ENCODE peak calls at places on chromosomes 4 and X, in four cellular contexts. One of them, this sample, is unnamed. For H3K9me1, the result is how much of the 10 kb centered on the place peaks cover.

GRCh38 chrX:72644946-72645345 is 69.2 kb downstream of the PHKA1 start:
- DNase-seq in IMR-90: no peak
- DNase-seq in endothelial cell of umbilical vein: peak
- DNase-seq in K562: no peak
- DNase-seq in this sample: no peak

GRCh38 chrX:13658602-13659001 is 5.7 kb downstream of the TCEANC start:
- DNase-seq in IMR-90: peak
- DNase-seq in endothelial cell of umbilical vein: peak
- DNase-seq in K562: peak
- DNase-seq in this sample: no peak

GRCh38 chr4:25953740-25954139 is 39.7 kb downstream of the SMIM20 start:
- DNase-seq in IMR-90: peak
- DNase-seq in endothelial cell of umbilical vein: no peak
- DNase-seq in K562: no peak
- DNase-seq in this sample: peak

GRCh38 chrX:107562482-107562881 is 65.8 kb upstream of the PRPS1 start:
- DNase-seq in IMR-90: peak
- DNase-seq in endothelial cell of umbilical vein: no peak
- DNase-seq in K562: no peak
- DNase-seq in this sample: no peak

GRCh38 chrX:106726485-106727437 is at the start of gene RNF128:
- DNase-seq in IMR-90: peak
- DNase-seq in endothelial cell of umbilical vein: no peak
- DNase-seq in K562: no peak
- DNase-seq in this sample: no peak

GRCh38 chrX:53732797-53733196 is 46.3 kb upstream of the HUWE1 start:
- DNase-seq in IMR-90: no peak
- DNase-seq in endothelial cell of umbilical vein: no peak
- DNase-seq in K562: no peak
- DNase-seq in this sample: no peak

GRCh38 chrX:122188751-122189150 is 995.3 kb upstream of the GRIA3 start:
- DNase-seq in IMR-90: no peak
- DNase-seq in endothelial cell of umbilical vein: no peak
- DNase-seq in K562: no peak
- DNase-seq in this sample: no peak

GRCh38 chrX:38868941-38869378 is 67.7 kb downstream of the MID1IP1 start:
- DNase-seq in IMR-90: peak
- DNase-seq in endothelial cell of umbilical vein: peak
- DNase-seq in K562: no peak
- DNase-seq in this sample: no peak

GRCh38 chr4:10069065-10069626 is 47.5 kb downstream of the WDR1 start:
- DNase-seq in IMR-90: no peak
- DNase-seq in endothelial cell of umbilical vein: no peak
- DNase-seq in K562: no peak
- DNase-seq in this sample: no peak

DNA sequence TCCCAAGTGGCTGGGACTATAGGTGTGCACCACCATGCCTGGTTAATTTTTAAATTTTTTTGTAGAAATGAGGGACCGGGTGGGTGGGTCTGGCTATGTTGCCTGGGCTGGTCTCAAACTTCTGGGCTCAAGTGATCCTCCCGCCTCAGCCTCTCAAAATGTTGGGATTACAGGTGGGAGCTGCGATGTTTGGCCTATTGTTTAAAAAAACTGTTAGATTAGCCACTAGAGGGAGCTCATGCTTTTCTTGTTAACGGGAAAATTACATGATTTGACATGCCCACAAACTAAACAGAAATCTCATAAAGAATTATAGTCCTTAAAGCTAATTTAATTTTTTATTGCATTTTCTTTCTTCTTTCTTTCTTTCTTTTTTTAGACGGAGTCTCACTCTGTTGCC is 5.0 kb upstream of the SDAD1 start:
- DNase-seq in IMR-90: peak
- DNase-seq in endothelial cell of umbilical vein: peak
- DNase-seq in K562: peak
- DNase-seq in this sample: no peak
- H3K9me1 ChIP-seq in IMR-90: under half
- H3K9me1 ChIP-seq in endothelial cell of umbilical vein: under half
- H3K9me1 ChIP-seq in K562: under half
- H3K9me1 ChIP-seq in this sample: under half

DNA sequence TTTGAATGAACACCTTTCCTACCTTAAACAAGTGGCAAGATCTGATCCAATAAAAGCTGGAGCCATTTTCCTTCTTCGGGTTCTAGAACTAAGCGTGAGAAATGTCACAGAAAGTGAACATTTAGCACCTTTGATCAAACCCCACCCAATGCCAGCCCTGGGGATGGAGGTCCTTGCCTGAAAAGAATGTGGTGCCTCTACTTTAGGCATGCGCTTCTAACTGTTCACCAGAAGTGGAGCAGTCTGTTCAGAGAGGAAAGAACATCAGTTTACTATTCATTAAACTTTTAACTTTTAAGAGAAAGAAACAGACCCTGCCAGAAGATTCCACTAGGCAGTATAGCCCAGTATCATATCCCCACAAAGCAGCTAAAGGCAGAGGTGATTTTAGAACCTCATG is 75.9 kb downstream of the INTS12 start:
- DNase-seq in IMR-90: no peak
- DNase-seq in endothelial cell of umbilical vein: no peak
- DNase-seq in K562: no peak
- DNase-seq in this sample: no peak
- TF ChIP-seq CTCF in IMR-90: no peak
- TF ChIP-seq CTCF in endothelial cell of umbilical vein: no peak
- TF ChIP-seq CTCF in K562: no peak
- TF ChIP-seq CTCF in this sample: no peak

GRCh38 chr4:99868126-99868596 is 26.1 kb downstream of the LAMTOR3 start:
- DNase-seq in IMR-90: peak
- DNase-seq in endothelial cell of umbilical vein: no peak
- DNase-seq in K562: no peak
- DNase-seq in this sample: no peak

GRCh38 chr4:99861120-99861905 is 32.9 kb downstream of the LAMTOR3 start:
- DNase-seq in IMR-90: no peak
- DNase-seq in endothelial cell of umbilical vein: no peak
- DNase-seq in K562: no peak
- DNase-seq in this sample: no peak

GRCh38 chr4:99859618-99860017 is 34.6 kb downstream of the LAMTOR3 start:
- DNase-seq in IMR-90: no peak
- DNase-seq in endothelial cell of umbilical vein: no peak
- DNase-seq in K562: no peak
- DNase-seq in this sample: no peak

DNA sequence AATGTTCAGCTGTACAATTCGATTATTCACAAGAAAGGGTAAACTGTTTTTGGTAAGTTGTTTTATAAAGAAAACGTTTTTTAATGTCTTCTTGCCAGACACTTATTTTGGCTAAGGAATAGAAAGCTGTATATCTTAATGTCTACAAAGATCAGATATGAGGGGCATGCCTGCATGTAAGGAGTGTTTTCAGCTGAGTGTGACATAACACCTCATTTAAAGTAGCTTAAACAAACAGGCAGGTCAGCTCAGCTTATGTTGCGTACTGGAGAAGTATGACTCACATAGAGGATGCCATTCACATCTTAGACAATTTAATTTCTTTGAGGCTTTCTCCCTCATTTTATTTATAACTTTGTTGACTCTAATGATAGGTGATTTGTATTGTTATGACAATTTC is 30.4 kb downstream of the LAMTOR3 start:
- DNase-seq in IMR-90: peak
- DNase-seq in endothelial cell of umbilical vein: peak
- DNase-seq in K562: peak
- DNase-seq in this sample: no peak
- H3K9me1 ChIP-seq in IMR-90: under half
- H3K9me1 ChIP-seq in endothelial cell of umbilical vein: under half
- H3K9me1 ChIP-seq in K562: under half
- H3K9me1 ChIP-seq in this sample: under half

GRCh38 chr4:145886871-145887240 is 51.8 kb downstream of the ZNF827 start:
- DNase-seq in IMR-90: no peak
- DNase-seq in endothelial cell of umbilical vein: no peak
- DNase-seq in K562: no peak
- DNase-seq in this sample: no peak

GRCh38 chr4:145887241-145887964 is 51.2 kb downstream of the ZNF827 start:
- DNase-seq in IMR-90: peak
- DNase-seq in endothelial cell of umbilical vein: peak
- DNase-seq in K562: no peak
- DNase-seq in this sample: no peak

GRCh38 chr4:145890689-145891088 is 47.9 kb downstream of the ZNF827 start:
- DNase-seq in IMR-90: no peak
- DNase-seq in endothelial cell of umbilical vein: no peak
- DNase-seq in K562: no peak
- DNase-seq in this sample: no peak

GRCh38 chr4:145885666-145886065 is 53.0 kb downstream of the ZNF827 start:
- DNase-seq in IMR-90: no peak
- DNase-seq in endothelial cell of umbilical vein: no peak
- DNase-seq in K562: no peak
- DNase-seq in this sample: no peak

GRCh38 chr4:145888393-145888792 is 50.2 kb downstream of the ZNF827 start:
- DNase-seq in IMR-90: no peak
- DNase-seq in endothelial cell of umbilical vein: no peak
- DNase-seq in K562: no peak
- DNase-seq in this sample: no peak
- TF ChIP-seq CTCF in IMR-90: no peak
- TF ChIP-seq CTCF in endothelial cell of umbilical vein: no peak
- TF ChIP-seq CTCF in K562: no peak
- TF ChIP-seq CTCF in this sample: no peak

GRCh38 chr4:67037489-67037888 is 507.8 kb downstream of the CENPC start:
- DNase-seq in IMR-90: no peak
- DNase-seq in endothelial cell of umbilical vein: no peak
- DNase-seq in K562: no peak
- DNase-seq in this sample: no peak

GRCh38 chr4:67036791-67037190 is 508.5 kb downstream of the CENPC start:
- DNase-seq in IMR-90: no peak
- DNase-seq in endothelial cell of umbilical vein: no peak
- DNase-seq in K562: no peak
- DNase-seq in this sample: no peak

GRCh38 chr4:67040315-67040714 is 505.0 kb downstream of the CENPC start:
- DNase-seq in IMR-90: no peak
- DNase-seq in endothelial cell of umbilical vein: no peak
- DNase-seq in K562: no peak
- DNase-seq in this sample: no peak

GRCh38 chr4:67035501-67035900 is 509.8 kb downstream of the CENPC start:
- DNase-seq in IMR-90: no peak
- DNase-seq in endothelial cell of umbilical vein: no peak
- DNase-seq in K562: no peak
- DNase-seq in this sample: peak

DNA sequence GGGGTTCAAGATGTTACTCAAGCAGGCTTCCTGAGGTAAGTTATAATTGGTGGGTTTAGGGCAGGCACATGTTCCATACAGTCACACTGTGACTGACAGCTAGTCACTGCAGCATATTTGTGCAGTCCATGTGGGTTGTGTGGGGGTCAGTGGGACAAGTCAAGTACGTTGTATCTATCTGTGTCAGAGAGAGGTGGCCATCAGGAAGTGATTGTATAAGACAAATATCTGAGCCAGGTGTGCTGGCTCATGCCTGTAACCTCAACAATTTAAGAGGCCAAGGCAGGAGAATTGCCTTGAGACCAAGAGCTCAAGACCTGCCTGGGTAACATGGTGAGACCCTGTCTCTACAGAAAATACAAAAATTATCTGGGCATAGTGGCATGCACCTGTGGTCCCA is 509.3 kb downstream of the CENPC start:
- DNase-seq in IMR-90: no peak
- DNase-seq in endothelial cell of umbilical vein: no peak
- DNase-seq in K562: no peak
- DNase-seq in this sample: no peak
- H3K9me1 ChIP-seq in IMR-90: under half
- H3K9me1 ChIP-seq in endothelial cell of umbilical vein: under half
- H3K9me1 ChIP-seq in K562: under half
- H3K9me1 ChIP-seq in this sample: under half

GRCh38 chr4:188399834-188400233 is 260.6 kb downstream of the TRIML1 start:
- DNase-seq in IMR-90: no peak
- DNase-seq in endothelial cell of umbilical vein: no peak
- DNase-seq in K562: no peak
- DNase-seq in this sample: no peak

GRCh38 chr4:188408244-188409067 is 269.2 kb downstream of the TRIML1 start:
- DNase-seq in IMR-90: peak
- DNase-seq in endothelial cell of umbilical vein: no peak
- DNase-seq in K562: no peak
- DNase-seq in this sample: no peak

GRCh38 chr4:188400456-188400855 is 261.2 kb downstream of the TRIML1 start:
- DNase-seq in IMR-90: no peak
- DNase-seq in endothelial cell of umbilical vein: no peak
- DNase-seq in K562: no peak
- DNase-seq in this sample: no peak

GRCh38 chr4:188403272-188403671 is 264.0 kb downstream of the TRIML1 start:
- DNase-seq in IMR-90: no peak
- DNase-seq in endothelial cell of umbilical vein: no peak
- DNase-seq in K562: no peak
- DNase-seq in this sample: no peak
- TF ChIP-seq CTCF in IMR-90: no peak
- TF ChIP-seq CTCF in endothelial cell of umbilical vein: no peak
- TF ChIP-seq CTCF in K562: no peak
- TF ChIP-seq CTCF in this sample: no peak

DNA sequence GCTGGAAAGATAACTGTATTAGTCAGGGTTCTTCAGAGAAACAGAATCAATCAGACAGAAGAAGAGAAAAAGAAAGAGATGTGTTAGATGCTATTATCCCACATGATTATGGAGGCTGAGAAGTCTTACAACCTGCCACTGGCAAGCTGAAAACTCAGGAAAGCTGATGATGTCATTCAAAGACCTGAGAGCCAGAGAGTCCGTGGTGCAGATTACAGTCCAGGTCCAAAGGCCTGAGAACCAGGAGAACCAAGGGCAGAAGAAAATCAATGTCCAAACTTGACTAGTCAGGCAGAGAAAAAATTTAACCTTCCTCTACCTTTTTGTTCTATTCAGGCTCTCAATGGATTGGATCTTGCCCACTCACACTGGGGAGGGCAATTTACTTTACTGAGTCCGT is 172.5 kb downstream of the QDPR start:
- DNase-seq in IMR-90: no peak
- DNase-seq in endothelial cell of umbilical vein: no peak
- DNase-seq in K562: no peak
- DNase-seq in this sample: no peak
- H3K9me1 ChIP-seq in IMR-90: under half
- H3K9me1 ChIP-seq in endothelial cell of umbilical vein: under half
- H3K9me1 ChIP-seq in K562: under half
- H3K9me1 ChIP-seq in this sample: under half

DNA sequence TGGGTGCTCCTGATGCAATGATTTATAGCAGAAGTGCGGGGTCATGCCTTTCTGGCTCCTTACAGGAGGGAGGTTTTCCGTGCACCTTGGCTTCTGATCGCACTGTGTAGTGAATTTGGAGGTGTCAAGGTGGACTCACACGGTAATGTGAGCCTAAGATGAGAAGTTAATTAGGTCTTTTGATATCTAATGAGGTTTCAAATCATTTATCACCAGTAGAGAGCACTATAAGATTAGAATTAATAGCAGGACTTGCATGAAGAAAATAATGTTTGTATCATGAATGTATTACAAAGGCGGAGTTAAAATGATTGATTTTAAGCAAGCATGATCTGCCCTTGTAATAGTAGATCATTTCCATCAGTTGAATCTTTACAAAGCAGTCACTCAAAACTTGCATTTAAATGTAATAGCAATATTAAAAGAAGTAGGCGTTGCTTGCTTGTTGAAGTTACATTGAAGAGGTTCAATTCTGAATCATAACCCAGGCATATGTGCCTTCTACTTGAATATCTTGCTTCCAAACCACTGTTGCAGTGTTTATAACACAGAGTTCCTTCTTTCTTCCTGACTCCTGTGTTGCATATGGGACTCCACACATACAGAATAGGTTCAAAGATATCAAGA is 152.1 kb downstream of the FMR1NB start:
- DNase-seq in IMR-90: no peak
- DNase-seq in endothelial cell of umbilical vein: peak
- DNase-seq in K562: no peak
- DNase-seq in this sample: no peak
- TF ChIP-seq CTCF in IMR-90: no peak
- TF ChIP-seq CTCF in endothelial cell of umbilical vein: no peak
- TF ChIP-seq CTCF in K562: no peak
- TF ChIP-seq CTCF in this sample: no peak

GRCh38 chrX:31336419-31336818 is 264.6 kb upstream of the FTHL17 start:
- DNase-seq in IMR-90: no peak
- DNase-seq in endothelial cell of umbilical vein: no peak
- DNase-seq in K562: no peak
- DNase-seq in this sample: no peak
- H3K9me1 ChIP-seq in IMR-90: under half
- H3K9me1 ChIP-seq in endothelial cell of umbilical vein: under half
- H3K9me1 ChIP-seq in K562: under half
- H3K9me1 ChIP-seq in this sample: under half

This sample was measured in keratinocyte.